ENCODE peak calls at places on chromosomes 3 and 15, in eight cellular contexts. J, F, Z, N, R, Y, O and T are unnamed samples.

GRCh38 chr3:100941046-100941445 is 52.2 kb downstream of the ABI3BP start:
- DNase-seq in R (no peak), O (peak), Z (no peak), N (no peak), Y (no peak), F (no peak), J (no peak), T (no peak)

GRCh38 chr3:178676942-178677606 is 140.8 kb downstream of the KCNMB2 start:
- DNase-seq in F (no peak), J (no peak), Z (no peak), R (no peak), Y (no peak), N (no peak), O (no peak), T (no peak)

GRCh38 chr15:30038667-30039523 is 43.9 kb upstream of the GOLGA8J start:
- DNase-seq in O (peak), J (peak), F (no peak), R (no peak), N (peak), Y (no peak), Z (no peak), T (no peak)

GRCh38 chr3:150531775-150532174 is 14.5 kb downstream of the SERP1 start:
- DNase-seq in O (no peak), J (no peak), R (no peak), Y (no peak), N (no peak), Z (no peak), F (no peak), T (no peak)

GRCh38 chr3:185071401-185071800 is 81.5 kb downstream of the C3orf70 start:
- DNase-seq in N (no peak), R (no peak), Z (no peak), J (no peak), O (no peak), Y (no peak), F (no peak), T (no peak)

GRCh38 chr15:59594493-59594942 is 17.1 kb upstream of the GCNT3 start:
- DNase-seq in J (no peak), R (no peak), N (no peak), O (peak), Z (no peak), F (no peak), Y (peak), T (no peak)

GRCh38 chr15:90334304-90334731 is 17.8 kb upstream of the ZNF774 start:
- DNase-seq in R (no peak), Y (no peak), O (no peak), N (no peak), J (no peak), F (no peak), Z (no peak), T (no peak)

GRCh38 chr3:13282986-13283876 is 136.9 kb downstream of the NUP210 start:
- DNase-seq in Y (no peak), Z (peak), J (no peak), F (peak), N (no peak), R (no peak), O (peak), T (no peak)

GRCh38 chr3:12193485-12194165 is 34.9 kb upstream of the TIMP4 start:
- DNase-seq in Z (no peak), R (no peak), F (no peak), O (peak), Y (peak), N (no peak), J (no peak), T (no peak)

GRCh38 chr3:111591555-111591954 is 3.6 kb downstream of the ZBED2 start:
- DNase-seq in Z (no peak), Y (no peak), R (no peak), N (no peak), J (no peak), F (no peak), O (no peak), T (no peak)

GRCh38 chr3:138914870-138915502 is 32.0 kb downstream of the FOXL2 start:
- DNase-seq in F (no peak), Y (no peak), R (no peak), O (no peak), J (no peak), Z (no peak), N (no peak), T (no peak)

GRCh38 chr15:101439920-101440319 is 49.6 kb downstream of the PCSK6 start:
- DNase-seq in R (no peak), Z (no peak), J (no peak), O (peak), N (no peak), F (no peak), Y (no peak), T (no peak)

GRCh38 chr3:78645628-78646310 is 1122.0 kb downstream of the ROBO1 start:
- DNase-seq in R (no peak), O (peak), N (peak), Y (peak), J (peak), F (no peak), Z (no peak), T (no peak)

GRCh38 chr3:123792473-123793201 is 91.5 kb downstream of the MYLK start:
- DNase-seq in F (no peak), J (no peak), O (peak), Y (peak), Z (no peak), N (no peak), R (no peak), T (no peak)